ENCODE peak calls at places on chromosomes 6 and 20, in six cellular contexts. One of them, this sample, is unnamed.

GRCh38 chr6:119147101-119148053 is 68.9 kb upstream of the FAM184A start:
- DNase-seq in cardiac fibroblast: peak
- DNase-seq in left cardiac atrium: peak
- DNase-seq in T-helper 2 cell: peak
- DNase-seq in stomach: peak
- DNase-seq in ACHN: peak
- DNase-seq in this sample: no peak

GRCh38 chr20:63740070-63740500 is 509 bp downstream of the SLC2A4RG start:
- DNase-seq in cardiac fibroblast: peak
- DNase-seq in stomach: no peak
- DNase-seq in left cardiac atrium: peak
- DNase-seq in T-helper 2 cell: peak
- DNase-seq in ACHN: peak
- DNase-seq in this sample: no peak

GRCh38 chr6:91590191-91590590 is 1003.3 kb upstream of the MAP3K7 start:
- DNase-seq in T-helper 2 cell: no peak
- DNase-seq in stomach: no peak
- DNase-seq in cardiac fibroblast: no peak
- DNase-seq in ACHN: no peak
- DNase-seq in left cardiac atrium: no peak
- DNase-seq in this sample: no peak

GRCh38 chr6:34490390-34491090 is 24.7 kb downstream of the PACSIN1 start:
- DNase-seq in left cardiac atrium: no peak
- DNase-seq in cardiac fibroblast: no peak
- DNase-seq in T-helper 2 cell: no peak
- DNase-seq in ACHN: no peak
- DNase-seq in stomach: no peak
- DNase-seq in this sample: no peak

GRCh38 chr20:49935746-49936152 is 448 bp upstream of the RNF114 start:
- DNase-seq in ACHN: no peak
- DNase-seq in T-helper 2 cell: no peak
- DNase-seq in stomach: no peak
- DNase-seq in cardiac fibroblast: no peak
- DNase-seq in left cardiac atrium: no peak
- DNase-seq in this sample: no peak

GRCh38 chr6:167501831-167502385 is 177.0 kb downstream of the TTLL2 start:
- DNase-seq in T-helper 2 cell: no peak
- DNase-seq in stomach: peak
- DNase-seq in left cardiac atrium: no peak
- DNase-seq in ACHN: peak
- DNase-seq in cardiac fibroblast: no peak
- DNase-seq in this sample: no peak

GRCh38 chr20:49586967-49587587 is 19.1 kb upstream of the PTGIS start:
- DNase-seq in stomach: no peak
- DNase-seq in cardiac fibroblast: peak
- DNase-seq in T-helper 2 cell: no peak
- DNase-seq in left cardiac atrium: no peak
- DNase-seq in ACHN: no peak
- DNase-seq in this sample: no peak

GRCh38 chr6:165163519-165163918 is 145.9 kb downstream of the C6orf118 start:
- DNase-seq in cardiac fibroblast: no peak
- DNase-seq in stomach: no peak
- DNase-seq in ACHN: no peak
- DNase-seq in T-helper 2 cell: no peak
- DNase-seq in left cardiac atrium: no peak
- DNase-seq in this sample: no peak

GRCh38 chr6:42564496-42564890 is 664 bp downstream of the UBR2 start:
- DNase-seq in cardiac fibroblast: no peak
- DNase-seq in left cardiac atrium: no peak
- DNase-seq in ACHN: peak
- DNase-seq in T-helper 2 cell: peak
- DNase-seq in stomach: peak
- DNase-seq in this sample: no peak